ENCODE peak calls at places on chromosomes 6 and 20, in four cellular contexts. M, L, W and C are unnamed samples.

GRCh38 chr20:13158339-13158738 is 62.7 kb upstream of the ISM1 start:
- DNase-seq in M (no peak), L (no peak), W (no peak), C (peak)

GRCh38 chr6:106770081-106770480 is 140.7 kb downstream of the QRSL1 start:
- DNase-seq in M (no peak), L (no peak), W (no peak), C (no peak)

GRCh38 chr6:35392111-35392702 is 49.8 kb downstream of the PPARD start:
- DNase-seq in M (no peak), L (no peak), W (peak), C (no peak)

GRCh38 chr6:124433369-124434064 is 528.7 kb upstream of the RNF217 start:
- DNase-seq in M (no peak), L (no peak), W (no peak), C (no peak)

GRCh38 chr20:53445276-53445675 is 148.4 kb downstream of the ZNF217 start:
- DNase-seq in M (no peak), L (no peak), W (no peak), C (no peak)

GRCh38 chr20:53580376-53581111 is 13.1 kb downstream of the ZNF217 start:
- DNase-seq in M (no peak), L (no peak), W (no peak), C (no peak)

GRCh38 chr6:138013949-138014348 is 93.3 kb downstream of the PERP start:
- DNase-seq in M (no peak), L (no peak), W (no peak), C (no peak)

GRCh38 chr6:126614642-126615504 is 275.0 kb downstream of the CENPW start:
- DNase-seq in M (no peak), L (peak), W (no peak), C (no peak)

GRCh38 chr20:51190783-51191180 is 167.9 kb upstream of the KCNG1 start:
- DNase-seq in M (no peak), L (no peak), W (no peak), C (no peak)